ENCODE peak calls at places on chromosomes 4 and X, in four cellular contexts. J is transverse colon, I is psoas muscle, X is suprapubic skin. M is an unnamed sample.

GRCh38 chr4:80024335-80024734 is 48.7 kb downstream of the ANTXR2 start:
- DNase-seq in J (no peak), X (no peak), I (no peak), M (no peak)

GRCh38 chrX:109797311-109797975 is 64.4 kb upstream of the ACSL4 start:
- DNase-seq in I (no peak), J (no peak), X (no peak), M (no peak)

GRCh38 chr4:105741548-105741947 is 33.0 kb downstream of the GSTCD start:
- DNase-seq in J (no peak), X (no peak), I (no peak), M (no peak)

GRCh38 chr4:103091601-103092223 is 7.9 kb downstream of the BDH2 start:
- DNase-seq in J (peak; percentile 15), X (no peak), I (no peak), M (no peak)

GRCh38 chr4:159368320-159368719 is 265.4 kb downstream of the RAPGEF2 start:
- DNase-seq in X (no peak), I (no peak), J (no peak), M (no peak)

GRCh38 chr4:161303551-161303950 is 860.2 kb downstream of the FSTL5 start:
- DNase-seq in J (no peak), I (no peak), X (no peak), M (no peak)

GRCh38 chr4:128844931-128845330 is 35.4 kb downstream of the JADE1 start:
- DNase-seq in X (no peak), J (no peak), I (peak; percentile 33), M (peak; percentile 73)

GRCh38 chr4:181684310-181684709 is 558.9 kb upstream of the TENM3 start:
- DNase-seq in I (no peak), J (no peak), X (no peak), M (no peak)

GRCh38 chr4:78057135-78057599 is at the start of gene FRAS1:
- DNase-seq in J (peak; percentile 18), X (peak; percentile 63), I (peak; percentile 19), M (peak; percentile 29)

GRCh38 chr4:57764840-57765239 is 654.7 kb upstream of the IGFBP7 start:
- DNase-seq in I (no peak), X (no peak), J (no peak), M (no peak)

GRCh38 chr4:86451560-86452322 is 91.9 kb upstream of the MAPK10 start:
- DNase-seq in J (no peak), X (no peak), I (no peak), M (no peak)

GRCh38 chrX:30373951-30374350 is 64.8 kb upstream of the NR0B1 start:
- DNase-seq in I (no peak), J (no peak), X (no peak), M (no peak)

GRCh38 chr4:142396279-142396678 is 449.8 kb downstream of the INPP4B start:
- DNase-seq in X (no peak), J (no peak), I (no peak), M (no peak)

GRCh38 chr4:149589826-149590225 is 225.8 kb downstream of the IQCM start:
- DNase-seq in I (no peak), X (no peak), J (no peak), M (no peak)

GRCh38 chrX:2490634-2491033 is 10.1 kb downstream of the DHRSX start:
- DNase-seq in I (no peak), J (no peak), X (peak; percentile 46), M (no peak)

DNA sequence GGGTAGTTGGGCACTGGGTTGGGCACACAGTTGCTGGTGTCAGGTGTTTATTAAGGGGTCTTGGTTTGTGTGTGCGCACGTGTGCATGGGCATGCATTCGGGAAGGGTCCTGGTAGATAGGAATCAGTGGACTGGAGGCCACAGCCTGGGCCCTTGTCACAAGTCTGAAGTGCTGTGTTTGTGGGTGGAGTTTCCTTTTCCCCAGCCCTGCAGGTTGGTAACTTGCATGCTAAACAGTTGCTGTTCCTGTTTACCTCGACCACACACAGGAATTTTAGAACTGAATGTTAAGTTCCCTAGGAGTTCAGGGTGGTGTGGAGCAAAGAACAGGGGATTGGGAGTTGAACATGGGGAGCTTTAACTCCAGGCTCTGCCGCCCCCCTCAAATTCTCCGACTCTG is 48.8 kb downstream of the STARD8 start:
- DNase-seq in I (no peak), X (no peak), J (no peak), M (no peak)
- H3K4me1 ChIP-seq in I (peaks cover 25% of the 10 kb centered on the region), X (no peaks in the 10 kb centered on the region), J (no peaks in the 10 kb centered on the region), M (peaks cover 8% of the 10 kb centered on the region)

GRCh38 chr4:14149469-14150030 is 522.0 kb upstream of the BOD1L1 start:
- DNase-seq in X (no peak), J (no peak), I (no peak), M (no peak)
- H3K9me3 ChIP-seq in X (no peaks in the 10 kb centered on the region), J (no peaks in the 10 kb centered on the region), I (no peaks in the 10 kb centered on the region), M (no peaks in the 10 kb centered on the region)

GRCh38 chr4:11702886-11703555 is 274.3 kb upstream of the HS3ST1 start:
- DNase-seq in I (no peak), J (no peak), X (no peak), M (no peak)

GRCh38 chr4:11698846-11699590 is 270.3 kb upstream of the HS3ST1 start:
- DNase-seq in J (no peak), I (no peak), X (no peak), M (no peak)

GRCh38 chr4:11698033-11698432 is 269.3 kb upstream of the HS3ST1 start:
- DNase-seq in I (no peak), X (no peak), J (no peak), M (peak; percentile 31)

GRCh38 chr4:11701978-11702377 is 273.3 kb upstream of the HS3ST1 start:
- DNase-seq in X (no peak), I (no peak), J (no peak), M (peak; percentile 27)

GRCh38 chr4:11700751-11701226 is 272.1 kb upstream of the HS3ST1 start:
- DNase-seq in J (no peak), I (no peak), X (no peak), M (no peak)
- H3K4me1 ChIP-seq in J (no peaks in the 10 kb centered on the region), I (no peaks in the 10 kb centered on the region), X (peaks cover 10% of the 10 kb centered on the region), M (no peaks in the 10 kb centered on the region)

GRCh38 chrX:67700607-67701006 is 156.8 kb downstream of the AR start:
- DNase-seq in J (no peak), X (no peak), I (no peak), M (no peak)

GRCh38 chrX:67693928-67694327 is 150.1 kb downstream of the AR start:
- DNase-seq in X (no peak), I (no peak), J (no peak), M (no peak)

GRCh38 chrX:67692246-67692645 is 148.4 kb downstream of the AR start:
- DNase-seq in I (no peak), X (no peak), J (no peak), M (no peak)

GRCh38 chrX:67697452-67697851 is 153.6 kb downstream of the AR start:
- DNase-seq in I (no peak), J (no peak), X (no peak), M (no peak)
- H3K9me3 ChIP-seq in I (peaks cover 5% of the 10 kb centered on the region), J (no peaks in the 10 kb centered on the region), X (no peaks in the 10 kb centered on the region), M (no peaks in the 10 kb centered on the region)

GRCh38 chr4:8480221-8480620 is 39.6 kb downstream of the TRMT44 start:
- DNase-seq in I (no peak), X (no peak), J (no peak), M (no peak)
- H3K4me1 ChIP-seq in I (no peaks in the 10 kb centered on the region), X (no peaks in the 10 kb centered on the region), J (no peaks in the 10 kb centered on the region), M (no peaks in the 10 kb centered on the region)

GRCh38 chr4:150961566-150961965 is 53.5 kb downstream of the LRBA start:
- DNase-seq in X (no peak), J (no peak), I (no peak), M (no peak)
- H3K9me3 ChIP-seq in X (peaks cover 3% of the 10 kb centered on the region), J (peaks cover 5% of the 10 kb centered on the region), I (no peaks in the 10 kb centered on the region), M (no peaks in the 10 kb centered on the region)

M was measured in right cardiac atrium.